ENCODE peak calls at places on chromosome 22, in five cellular contexts. One of them, this sample, is unnamed.

GRCh38 chr22:30490399-30490798 is 15.1 kb downstream of the SEC14L4 start:
- DNase-seq in NCI-H1417 treated with DMSO at 0.1 percent for 48 hours: no peak
- DNase-seq in T follicular helper cell: no peak
- DNase-seq in activated naive CD8-positive, alpha-beta T cell treated with anti-CD3 and anti-CD28 coated beads for 36 hours: no peak
- DNase-seq in iPS-NIHi11: peak
- DNase-seq in this sample: no peak

GRCh38 chr22:37080838-37081237 is 28.7 kb downstream of the TMPRSS6 start:
- DNase-seq in NCI-H1417 treated with DMSO at 0.1 percent for 48 hours: no peak
- DNase-seq in T follicular helper cell: no peak
- DNase-seq in activated naive CD8-positive, alpha-beta T cell treated with anti-CD3 and anti-CD28 coated beads for 36 hours: no peak
- DNase-seq in iPS-NIHi11: no peak
- DNase-seq in this sample: no peak

GRCh38 chr22:30921108-30921507 is 47.5 kb downstream of the MORC2 start:
- DNase-seq in NCI-H1417 treated with DMSO at 0.1 percent for 48 hours: no peak
- DNase-seq in T follicular helper cell: no peak
- DNase-seq in activated naive CD8-positive, alpha-beta T cell treated with anti-CD3 and anti-CD28 coated beads for 36 hours: no peak
- DNase-seq in iPS-NIHi11: no peak
- DNase-seq in this sample: no peak

GRCh38 chr22:49541451-49542230 is 286.0 kb downstream of the BRD1 start:
- DNase-seq in NCI-H1417 treated with DMSO at 0.1 percent for 48 hours: no peak
- DNase-seq in T follicular helper cell: no peak
- DNase-seq in activated naive CD8-positive, alpha-beta T cell treated with anti-CD3 and anti-CD28 coated beads for 36 hours: no peak
- DNase-seq in iPS-NIHi11: no peak
- DNase-seq in this sample: no peak

GRCh38 chr22:23638611-23639010 is 6.5 kb upstream of the DRICH1 start:
- DNase-seq in NCI-H1417 treated with DMSO at 0.1 percent for 48 hours: no peak
- DNase-seq in T follicular helper cell: no peak
- DNase-seq in activated naive CD8-positive, alpha-beta T cell treated with anti-CD3 and anti-CD28 coated beads for 36 hours: no peak
- DNase-seq in iPS-NIHi11: no peak
- DNase-seq in this sample: no peak

GRCh38 chr22:23119492-23120414 is 22.0 kb downstream of the RSPH14 start:
- DNase-seq in NCI-H1417 treated with DMSO at 0.1 percent for 48 hours: no peak
- DNase-seq in T follicular helper cell: peak
- DNase-seq in activated naive CD8-positive, alpha-beta T cell treated with anti-CD3 and anti-CD28 coated beads for 36 hours: peak
- DNase-seq in iPS-NIHi11: no peak
- DNase-seq in this sample: no peak

GRCh38 chr22:21686193-21686608 is 20.4 kb downstream of the PPIL2 start:
- DNase-seq in NCI-H1417 treated with DMSO at 0.1 percent for 48 hours: no peak
- DNase-seq in T follicular helper cell: no peak
- DNase-seq in activated naive CD8-positive, alpha-beta T cell treated with anti-CD3 and anti-CD28 coated beads for 36 hours: no peak
- DNase-seq in iPS-NIHi11: no peak
- DNase-seq in this sample: no peak

GRCh38 chr22:39270280-39270679 is 25.5 kb upstream of the PDGFB start:
- DNase-seq in NCI-H1417 treated with DMSO at 0.1 percent for 48 hours: no peak
- DNase-seq in T follicular helper cell: no peak
- DNase-seq in activated naive CD8-positive, alpha-beta T cell treated with anti-CD3 and anti-CD28 coated beads for 36 hours: no peak
- DNase-seq in iPS-NIHi11: no peak
- DNase-seq in this sample: no peak

GRCh38 chr22:50422046-50422445 is 52.8 kb downstream of the SBF1 start:
- DNase-seq in NCI-H1417 treated with DMSO at 0.1 percent for 48 hours: no peak
- DNase-seq in T follicular helper cell: no peak
- DNase-seq in activated naive CD8-positive, alpha-beta T cell treated with anti-CD3 and anti-CD28 coated beads for 36 hours: no peak
- DNase-seq in iPS-NIHi11: no peak
- DNase-seq in this sample: no peak

GRCh38 chr22:25736378-25737011 is 5.5 kb upstream of the MYO18B start:
- DNase-seq in NCI-H1417 treated with DMSO at 0.1 percent for 48 hours: no peak
- DNase-seq in T follicular helper cell: no peak
- DNase-seq in activated naive CD8-positive, alpha-beta T cell treated with anti-CD3 and anti-CD28 coated beads for 36 hours: peak
- DNase-seq in iPS-NIHi11: no peak
- DNase-seq in this sample: no peak

GRCh38 chr22:19123936-19124335 is 1.7 kb upstream of the DGCR2 start:
- DNase-seq in NCI-H1417 treated with DMSO at 0.1 percent for 48 hours: no peak
- DNase-seq in T follicular helper cell: no peak
- DNase-seq in activated naive CD8-positive, alpha-beta T cell treated with anti-CD3 and anti-CD28 coated beads for 36 hours: no peak
- DNase-seq in iPS-NIHi11: no peak
- DNase-seq in this sample: no peak

GRCh38 chr22:32353840-32354239 is 3.8 kb upstream of the RFPL3 start:
- DNase-seq in NCI-H1417 treated with DMSO at 0.1 percent for 48 hours: no peak
- DNase-seq in T follicular helper cell: no peak
- DNase-seq in activated naive CD8-positive, alpha-beta T cell treated with anti-CD3 and anti-CD28 coated beads for 36 hours: no peak
- DNase-seq in iPS-NIHi11: no peak
- DNase-seq in this sample: no peak

GRCh38 chr22:28819253-28820096 is 19.1 kb upstream of the XBP1 start:
- DNase-seq in NCI-H1417 treated with DMSO at 0.1 percent for 48 hours: no peak
- DNase-seq in T follicular helper cell: no peak
- DNase-seq in activated naive CD8-positive, alpha-beta T cell treated with anti-CD3 and anti-CD28 coated beads for 36 hours: no peak
- DNase-seq in iPS-NIHi11: no peak
- DNase-seq in this sample: no peak

GRCh38 chr22:49259870-49260615 is 567.6 kb downstream of the BRD1 start:
- DNase-seq in NCI-H1417 treated with DMSO at 0.1 percent for 48 hours: no peak
- DNase-seq in T follicular helper cell: no peak
- DNase-seq in activated naive CD8-positive, alpha-beta T cell treated with anti-CD3 and anti-CD28 coated beads for 36 hours: no peak
- DNase-seq in iPS-NIHi11: no peak
- DNase-seq in this sample: no peak

GRCh38 chr22:30261134-30261533 is 5.5 kb downstream of the OSM start:
- DNase-seq in NCI-H1417 treated with DMSO at 0.1 percent for 48 hours: no peak
- DNase-seq in T follicular helper cell: no peak
- DNase-seq in activated naive CD8-positive, alpha-beta T cell treated with anti-CD3 and anti-CD28 coated beads for 36 hours: no peak
- DNase-seq in iPS-NIHi11: no peak
- DNase-seq in this sample: no peak

GRCh38 chr22:39349967-39350802 is at the start of gene SYNGR1:
- DNase-seq in NCI-H1417 treated with DMSO at 0.1 percent for 48 hours: no peak
- DNase-seq in T follicular helper cell: no peak
- DNase-seq in activated naive CD8-positive, alpha-beta T cell treated with anti-CD3 and anti-CD28 coated beads for 36 hours: peak
- DNase-seq in iPS-NIHi11: peak
- DNase-seq in this sample: no peak

GRCh38 chr22:35835267-35835997 is 117.8 kb downstream of the APOL5 start:
- DNase-seq in NCI-H1417 treated with DMSO at 0.1 percent for 48 hours: no peak
- DNase-seq in T follicular helper cell: no peak
- DNase-seq in activated naive CD8-positive, alpha-beta T cell treated with anti-CD3 and anti-CD28 coated beads for 36 hours: no peak
- DNase-seq in iPS-NIHi11: no peak
- DNase-seq in this sample: no peak

GRCh38 chr22:40593460-40594273 is 42.9 kb downstream of the MRTFA start:
- DNase-seq in NCI-H1417 treated with DMSO at 0.1 percent for 48 hours: no peak
- DNase-seq in T follicular helper cell: no peak
- DNase-seq in activated naive CD8-positive, alpha-beta T cell treated with anti-CD3 and anti-CD28 coated beads for 36 hours: no peak
- DNase-seq in iPS-NIHi11: no peak
- DNase-seq in this sample: no peak

GRCh38 chr22:33555814-33556522 is 364.3 kb downstream of the LARGE1 start:
- DNase-seq in NCI-H1417 treated with DMSO at 0.1 percent for 48 hours: no peak
- DNase-seq in T follicular helper cell: no peak
- DNase-seq in activated naive CD8-positive, alpha-beta T cell treated with anti-CD3 and anti-CD28 coated beads for 36 hours: no peak
- DNase-seq in iPS-NIHi11: no peak
- DNase-seq in this sample: no peak

GRCh38 chr22:30806391-30806861 is 111.8 kb downstream of the OSBP2 start:
- DNase-seq in NCI-H1417 treated with DMSO at 0.1 percent for 48 hours: no peak
- DNase-seq in T follicular helper cell: no peak
- DNase-seq in activated naive CD8-positive, alpha-beta T cell treated with anti-CD3 and anti-CD28 coated beads for 36 hours: no peak
- DNase-seq in iPS-NIHi11: peak
- DNase-seq in this sample: no peak

GRCh38 chr22:33451851-33452469 is 393.8 kb upstream of the SYN3 start:
- DNase-seq in NCI-H1417 treated with DMSO at 0.1 percent for 48 hours: no peak
- DNase-seq in T follicular helper cell: no peak
- DNase-seq in activated naive CD8-positive, alpha-beta T cell treated with anti-CD3 and anti-CD28 coated beads for 36 hours: no peak
- DNase-seq in iPS-NIHi11: peak
- DNase-seq in this sample: no peak

GRCh38 chr22:36197601-36198146 is 3.9 kb downstream of the APOL4 start:
- DNase-seq in NCI-H1417 treated with DMSO at 0.1 percent for 48 hours: no peak
- DNase-seq in T follicular helper cell: no peak
- DNase-seq in activated naive CD8-positive, alpha-beta T cell treated with anti-CD3 and anti-CD28 coated beads for 36 hours: peak
- DNase-seq in iPS-NIHi11: peak
- DNase-seq in this sample: no peak

GRCh38 chr22:38788016-38788415 is 5.9 kb downstream of the DNAL4 start:
- DNase-seq in NCI-H1417 treated with DMSO at 0.1 percent for 48 hours: no peak
- DNase-seq in T follicular helper cell: no peak
- DNase-seq in activated naive CD8-positive, alpha-beta T cell treated with anti-CD3 and anti-CD28 coated beads for 36 hours: no peak
- DNase-seq in iPS-NIHi11: no peak
- DNase-seq in this sample: no peak

GRCh38 chr22:38218661-38219331 is 17.0 kb downstream of the MAFF start:
- DNase-seq in NCI-H1417 treated with DMSO at 0.1 percent for 48 hours: no peak
- DNase-seq in T follicular helper cell: peak
- DNase-seq in activated naive CD8-positive, alpha-beta T cell treated with anti-CD3 and anti-CD28 coated beads for 36 hours: peak
- DNase-seq in iPS-NIHi11: peak
- DNase-seq in this sample: peak

GRCh38 chr22:39943941-39944624 is 16.1 kb upstream of the TMA7B start:
- DNase-seq in NCI-H1417 treated with DMSO at 0.1 percent for 48 hours: no peak
- DNase-seq in T follicular helper cell: no peak
- DNase-seq in activated naive CD8-positive, alpha-beta T cell treated with anti-CD3 and anti-CD28 coated beads for 36 hours: no peak
- DNase-seq in iPS-NIHi11: no peak
- DNase-seq in this sample: no peak

GRCh38 chr22:23239429-23239828 is 59.1 kb downstream of the BCR start:
- DNase-seq in NCI-H1417 treated with DMSO at 0.1 percent for 48 hours: no peak
- DNase-seq in T follicular helper cell: no peak
- DNase-seq in activated naive CD8-positive, alpha-beta T cell treated with anti-CD3 and anti-CD28 coated beads for 36 hours: no peak
- DNase-seq in iPS-NIHi11: no peak
- DNase-seq in this sample: no peak

GRCh38 chr22:37442537-37442936 is 15.3 kb upstream of the ELFN2 start:
- DNase-seq in NCI-H1417 treated with DMSO at 0.1 percent for 48 hours: no peak
- DNase-seq in T follicular helper cell: no peak
- DNase-seq in activated naive CD8-positive, alpha-beta T cell treated with anti-CD3 and anti-CD28 coated beads for 36 hours: no peak
- DNase-seq in iPS-NIHi11: no peak
- DNase-seq in this sample: no peak

This sample was measured in skeletal muscle cell.